ENCODE peak calls at places on chromosomes 1 and 21, in ten cellular contexts. L, A, Y, Q, T, S, I, X, W and B are unnamed samples.

GRCh38 chr1:40477680-40478057 is 579 bp downstream of the ZFP69 start:
- DNase-seq in L (no peak), A (no peak), Y (peak; percentile 29), Q (no peak), T (no peak), S (no peak), I (no peak), X (no peak), W (peak; percentile 27), B (no peak)

GRCh38 chr1:227003163-227003562 is 63.1 kb downstream of the COQ8A start:
- DNase-seq in L (no peak), A (no peak), Y (no peak), Q (no peak), T (no peak), S (no peak), I (no peak), X (no peak), W (no peak), B (no peak)

GRCh38 chr1:32992489-32993214 is 28.0 kb upstream of the RNF19B start:
- DNase-seq in L (no peak), A (peak; percentile 72), Y (peak; percentile 99), Q (peak; percentile 81), T (peak; percentile 71), S (peak; percentile 97), I (peak; percentile 87), X (peak; percentile 94), W (peak; percentile 70), B (peak; percentile 69)

GRCh38 chr1:56025942-56026341 is 553.4 kb downstream of the PLPP3 start:
- DNase-seq in L (no peak), A (no peak), Y (peak; percentile 29), Q (no peak), T (no peak), S (no peak), I (no peak), X (peak; percentile 19), W (no peak), B (no peak)

GRCh38 chr1:202501281-202501680 is 152.8 kb downstream of the PPP1R12B start:
- DNase-seq in L (peak; percentile 38), A (peak; percentile 31), Y (peak; percentile 65), Q (no peak), T (peak; percentile 12), S (no peak), I (no peak), X (no peak), W (peak; percentile 16), B (no peak)

GRCh38 chr1:52751589-52752306 is 25.5 kb downstream of the ZYG11B start:
- DNase-seq in L (no peak), A (no peak), Y (peak; percentile 39), Q (no peak), T (no peak), S (no peak), I (no peak), X (peak; percentile 7), W (no peak), B (no peak)

GRCh38 chr1:89832481-89833127 is 11.8 kb downstream of the LRRC8D start:
- DNase-seq in L (no peak), A (no peak), Y (no peak), Q (no peak), T (no peak), S (no peak), I (no peak), X (no peak), W (no peak), B (no peak)

GRCh38 chr1:236868625-236869467 is 73.8 kb downstream of the MTR start:
- DNase-seq in L (peak; percentile 64), A (peak; percentile 68), Y (peak; percentile 76), Q (no peak), T (peak; percentile 51), S (peak; percentile 79), I (peak; percentile 42), X (peak; percentile 23), W (peak; percentile 62), B (no peak)

GRCh38 chr1:208766812-208767211 is 522.6 kb upstream of the PLXNA2 start:
- DNase-seq in L (no peak), A (no peak), Y (no peak), Q (no peak), T (no peak), S (no peak), I (no peak), X (no peak), W (no peak), B (no peak)

DNA sequence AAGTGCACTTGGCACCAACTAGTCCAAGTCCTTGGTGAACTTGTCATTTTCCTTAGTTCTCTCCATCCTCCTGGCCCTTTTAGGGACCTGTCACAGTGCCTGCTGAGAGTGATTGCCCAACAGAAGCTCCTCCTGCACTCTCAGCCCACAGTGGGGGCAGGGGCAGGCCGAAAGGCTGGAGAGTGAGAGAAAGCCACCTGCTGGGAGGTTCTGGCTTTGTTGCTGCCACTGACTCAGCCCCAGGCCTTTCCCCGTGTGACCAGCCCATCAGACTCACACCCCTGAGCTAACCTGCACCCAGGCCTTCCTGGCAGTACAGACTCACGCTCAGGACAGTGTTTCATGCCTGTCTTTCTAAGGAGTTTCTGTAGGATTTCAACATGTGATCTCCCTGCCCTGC is 17.1 kb upstream of the PROK1 start:
- DNase-seq in L (no peak), A (peak; percentile 74), Y (peak; percentile 33), Q (peak; percentile 58), T (peak; percentile 51), S (peak; percentile 96), I (no peak), X (peak; percentile 42), W (peak; percentile 34), B (no peak)
- TF ChIP-seq CTCF in L (no peak), A (no peak), Y (no peak), Q (no peak), T (no peak), S (peak; percentile 58), I (peak; percentile 21), X (peak; percentile 48), W (peak; percentile 23), B (no peak)

GRCh38 chr1:53967409-53968124 is 21.4 kb downstream of the LRRC42 start:
- DNase-seq in L (no peak), A (no peak), Y (no peak), Q (no peak), T (no peak), S (no peak), I (no peak), X (no peak), W (no peak), B (no peak)
- TF ChIP-seq CTCF in L (peak; percentile 26), A (no peak), Y (no peak), Q (no peak), T (no peak), S (peak; percentile 17), I (no peak), X (no peak), W (no peak), B (no peak)

DNA sequence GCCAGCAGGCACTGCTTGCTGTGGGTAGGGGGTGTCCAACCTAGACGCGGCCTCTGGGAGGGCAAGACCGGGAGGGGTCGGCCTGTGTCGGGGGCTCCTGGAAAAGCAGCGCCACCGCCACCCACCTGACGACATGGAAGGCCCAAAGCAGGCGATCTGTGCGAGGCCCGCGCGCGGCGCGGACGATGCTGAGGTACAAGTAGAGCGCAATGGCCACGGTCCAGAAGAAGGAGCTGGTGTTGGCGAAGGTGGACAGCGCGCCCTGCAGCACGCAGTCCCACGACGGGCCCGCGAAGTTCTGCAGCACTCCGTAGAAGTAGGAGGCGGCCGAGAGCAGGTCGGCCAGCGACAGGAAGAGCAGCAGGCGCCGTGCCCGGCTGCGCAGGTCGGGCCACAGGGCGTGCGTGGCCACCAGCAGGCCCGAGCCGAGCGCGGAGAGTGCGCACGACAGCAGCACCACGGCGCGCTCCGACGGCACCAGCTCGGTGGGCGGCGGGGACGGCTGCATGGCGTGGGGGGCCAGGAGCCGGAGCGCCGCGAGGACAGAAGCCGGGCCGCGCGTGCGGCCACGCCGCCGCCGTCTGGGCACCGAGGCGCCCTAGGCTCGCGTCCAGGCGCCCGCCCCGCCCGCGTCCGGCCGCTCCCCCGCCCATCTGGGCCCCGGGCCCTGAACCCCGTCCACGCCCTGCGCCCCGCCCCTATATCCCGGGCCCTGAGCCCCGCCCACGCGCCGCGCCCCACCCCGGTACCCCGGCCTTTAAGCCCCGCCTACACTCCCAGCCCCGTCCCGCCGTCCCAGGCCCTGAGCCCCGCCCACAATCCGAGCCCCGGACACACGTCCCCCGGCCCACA is at the start of gene GPR157:
- DNase-seq in L (no peak), A (peak; percentile 93), Y (peak; percentile 82), Q (peak; percentile 92), T (peak; percentile 70), S (peak; percentile 97), I (no peak), X (no peak), W (peak; percentile 87), B (no peak)
- TF ChIP-seq CTCF in L (no peak), A (peak; percentile 11), Y (no peak), Q (peak; percentile 16), T (no peak), S (peak; percentile 30), I (peak; percentile 15), X (peak; percentile 5), W (peak; percentile 15), B (no peak)

GRCh38 chr21:36693144-36694040 is 5.5 kb upstream of the SIM2 start:
- DNase-seq in L (no peak), A (peak; percentile 73), Y (no peak), Q (no peak), T (no peak), S (peak; percentile 84), I (no peak), X (no peak), W (no peak), B (no peak)
- TF ChIP-seq CTCF in L (no peak), A (peak; percentile 70), Y (no peak), Q (no peak), T (no peak), S (peak; percentile 86), I (no peak), X (peak; percentile 55), W (no peak), B (peak; percentile 32)

GRCh38 chr1:114670083-114671010 is 498 bp upstream of the DENND2C start:
- DNase-seq in L (peak; percentile 27), A (peak; percentile 96), Y (peak; percentile 90), Q (peak; percentile 95), T (peak; percentile 88), S (peak; percentile 99), I (peak; percentile 47), X (peak; percentile 54), W (peak; percentile 86), B (peak; percentile 29)
- TF ChIP-seq CTCF in L (no peak), A (no peak), Y (peak; percentile 2), Q (peak; percentile 18), T (no peak), S (peak; percentile 31), I (peak; percentile 10), X (no peak), W (no peak), B (no peak)

DNA sequence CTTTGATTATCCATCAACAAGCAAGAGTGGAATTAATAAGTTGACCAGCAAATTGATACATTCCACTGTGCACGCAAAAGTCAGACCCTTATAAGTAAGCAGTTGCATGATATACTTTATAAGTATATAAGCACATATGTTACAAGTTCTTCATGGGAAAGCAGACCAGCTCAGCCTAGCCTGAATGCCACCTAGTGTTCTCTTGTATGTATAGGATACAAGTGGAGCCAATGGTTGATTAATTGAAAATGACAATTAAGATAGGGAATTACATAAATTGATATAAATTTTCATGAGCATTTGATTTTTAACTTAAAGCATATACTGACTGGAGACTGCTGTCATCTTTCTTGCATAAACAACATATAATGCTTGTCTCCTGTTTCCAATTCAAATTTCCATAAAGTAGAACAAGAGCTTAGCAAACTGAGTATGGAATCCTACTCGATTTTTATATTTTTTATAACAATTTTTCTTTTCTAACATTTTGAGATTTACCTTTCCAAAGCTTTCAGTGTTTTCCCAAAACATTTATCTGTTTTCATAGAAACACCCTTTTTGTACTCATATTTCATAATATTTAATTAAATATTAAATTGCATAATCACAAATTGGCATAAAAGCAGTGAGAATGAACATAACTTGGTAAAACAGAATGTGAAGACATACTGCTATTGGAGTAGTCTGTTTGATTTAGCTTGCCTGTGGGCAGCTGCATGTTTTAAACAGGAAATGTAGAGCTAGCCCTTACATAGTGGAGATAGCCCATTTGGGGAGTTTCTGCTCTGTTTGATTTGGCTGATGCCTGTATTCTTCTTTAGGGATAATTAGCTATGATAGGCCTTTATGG is 62.8 kb downstream of the MAGI3 start:
- DNase-seq in L (no peak), A (peak; percentile 30), Y (peak; percentile 72), Q (no peak), T (peak; percentile 39), S (no peak), I (no peak), X (no peak), W (peak; percentile 32), B (peak; percentile 32)
- TF ChIP-seq CTCF in L (peak; percentile 53), A (peak; percentile 50), Y (peak; percentile 76), Q (peak; percentile 43), T (peak; percentile 49), S (peak; percentile 79), I (peak; percentile 55), X (peak; percentile 60), W (peak; percentile 73), B (peak; percentile 52)